ENCODE peak calls at places on chromosomes 12 and 14, in five cellular contexts. U is colonic mucosa, L is heart right ventricle, N is HFFc6, G is tibial nerve. R is an unnamed sample.

GRCh38 chr14:100547633-100548294 is 39.5 kb downstream of the BEGAIN start:
- DNase-seq in U (peak; percentile 88), L (peak; percentile 54), N (peak; percentile 30), G (no peak), R (peak; percentile 66)

GRCh38 chr12:100795193-100796179 is 910 bp downstream of the ANO4 start:
- DNase-seq in U (no peak), L (no peak), N (no peak), G (no peak), R (no peak)

GRCh38 chr12:64678248-64678647 is 68.0 kb downstream of the RASSF3 start:
- DNase-seq in U (no peak), L (no peak), N (no peak), G (no peak), R (no peak)

GRCh38 chr12:122499991-122500684 is 594 bp downstream of the ZCCHC8 start:
- DNase-seq in U (peak; percentile 57), L (peak; percentile 55), N (peak; percentile 48), G (no peak), R (peak; percentile 70)

GRCh38 chr14:94707494-94707893 is 62.4 kb downstream of the GSC start:
- DNase-seq in U (no peak), L (no peak), N (no peak), G (no peak), R (no peak)

GRCh38 chr14:81594012-81594411 is 60.4 kb upstream of the SEL1L start:
- DNase-seq in U (no peak), L (peak; percentile 21), N (no peak), G (peak; percentile 30), R (no peak)

GRCh38 chr14:24806061-24806678 is 172.2 kb upstream of the GZMB start:
- DNase-seq in U (peak; percentile 91), L (peak; percentile 70), N (peak; percentile 33), G (peak; percentile 38), R (no peak)

GRCh38 chr14:96138241-96138640 is 66.4 kb upstream of the BDKRB2 start:
- DNase-seq in U (no peak), L (no peak), N (no peak), G (no peak), R (no peak)

GRCh38 chr14:60537663-60538062 is 28.7 kb downstream of the SIX6 start:
- DNase-seq in U (no peak), L (no peak), N (no peak), G (no peak), R (no peak)

GRCh38 chr14:96979611-96980074 is 182.5 kb downstream of the VRK1 start:
- DNase-seq in U (no peak), L (no peak), N (no peak), G (no peak), R (no peak)

GRCh38 chr12:5428332-5429221 is 3.3 kb upstream of the NTF3 start:
- DNase-seq in U (no peak), L (no peak), N (peak; percentile 41), G (no peak), R (no peak)

GRCh38 chr14:92969470-92970232 is 46.7 kb downstream of the CHGA start:
- DNase-seq in U (no peak), L (no peak), N (no peak), G (no peak), R (no peak)

GRCh38 chr14:94614802-94615201 is 2.6 kb downstream of the SERPINA3 start:
- DNase-seq in U (no peak), L (no peak), N (no peak), G (no peak), R (no peak)

GRCh38 chr12:108313609-108314331 is 25.3 kb downstream of the CMKLR1 start:
- DNase-seq in U (no peak), L (peak; percentile 40), N (no peak), G (no peak), R (no peak)

GRCh38 chr14:52700701-52701172 is 5.4 kb upstream of the ERO1A start:
- DNase-seq in U (no peak), L (no peak), N (no peak), G (no peak), R (no peak)

GRCh38 chr12:108616941-108617858 is 16.5 kb downstream of the SELPLG start:
- DNase-seq in U (no peak), L (no peak), N (no peak), G (no peak), R (no peak)

GRCh38 chr14:89678715-89679220 is 261.7 kb upstream of the FOXN3 start:
- DNase-seq in U (no peak), L (no peak), N (no peak), G (no peak), R (no peak)

GRCh38 chr14:39264558-39264957 is 30.8 kb downstream of the MIA2 start:
- DNase-seq in U (no peak), L (no peak), N (no peak), G (no peak), R (no peak)

GRCh38 chr12:43114316-43114715 is 437.7 kb downstream of the ADAMTS20 start:
- DNase-seq in U (no peak), L (no peak), N (no peak), G (no peak), R (no peak)

GRCh38 chr12:121668750-121669524 is 517 bp downstream of the MORN3 start:
- DNase-seq in U (no peak), L (peak; percentile 30), N (no peak), G (no peak), R (no peak)

GRCh38 chr12:122133192-122133950 is 40.6 kb downstream of the IL31 start:
- DNase-seq in U (no peak), L (peak; percentile 18), N (no peak), G (no peak), R (no peak)

GRCh38 chr14:88202296-88202695 is 120.8 kb downstream of the KCNK10 start:
- DNase-seq in U (peak; percentile 34), L (no peak), N (no peak), G (no peak), R (no peak)

GRCh38 chr14:103220134-103220981 is 97.1 kb downstream of the TNFAIP2 start:
- DNase-seq in U (no peak), L (no peak), N (no peak), G (no peak), R (no peak)

GRCh38 chr14:98984719-98985041 is 287.3 kb downstream of the BCL11B start:
- DNase-seq in U (peak; percentile 25), L (no peak), N (no peak), G (no peak), R (no peak)

GRCh38 chr12:9064815-9065606 is 50.7 kb downstream of the A2M start:
- DNase-seq in U (peak; percentile 85), L (peak; percentile 75), N (no peak), G (peak; percentile 52), R (peak; percentile 73)

GRCh38 chr14:68404652-68405183 is 388.1 kb downstream of the ZFP36L1 start:
- DNase-seq in U (no peak), L (no peak), N (no peak), G (no peak), R (no peak)

GRCh38 chr12:78470354-78471195 is 394.0 kb upstream of the SYT1 start:
- DNase-seq in U (peak; percentile 34), L (no peak), N (peak; percentile 46), G (no peak), R (no peak)

GRCh38 chr14:69695664-69696527 is 71.0 kb upstream of the SRSF5 start:
- DNase-seq in U (peak; percentile 76), L (no peak), N (peak; percentile 9), G (no peak), R (no peak)

GRCh38 chr14:39107624-39108023 is 4.6 kb upstream of the SEC23A start:
- DNase-seq in U (no peak), L (no peak), N (peak; percentile 35), G (no peak), R (no peak)

GRCh38 chr12:42760550-42760949 is 171.0 kb upstream of the PRICKLE1 start:
- DNase-seq in U (no peak), L (no peak), N (no peak), G (no peak), R (no peak)

GRCh38 chr14:56487090-56487667 is 92.4 kb upstream of the TMEM260 start:
- DNase-seq in U (no peak), L (no peak), N (peak; percentile 32), G (no peak), R (no peak)

GRCh38 chr14:86798330-86798729 is 1194.7 kb downstream of the GALC start:
- DNase-seq in U (no peak), L (no peak), N (no peak), G (no peak), R (no peak)

GRCh38 chr14:55701638-55702037 is 121.6 kb downstream of the KTN1 start:
- DNase-seq in U (no peak), L (no peak), N (peak; percentile 47), G (no peak), R (no peak)

GRCh38 chr12:70849265-70849960 is 71.1 kb downstream of the PTPRR start:
- DNase-seq in U (no peak), L (no peak), N (no peak), G (no peak), R (no peak)

GRCh38 chr12:68416826-68417225 is 84.7 kb upstream of the MDM1 start:
- DNase-seq in U (no peak), L (no peak), N (peak; percentile 53), G (no peak), R (no peak)

GRCh38 chr12:81644503-81644902 is 114.6 kb downstream of the PPFIA2 start:
- DNase-seq in U (no peak), L (no peak), N (peak; percentile 10), G (no peak), R (no peak)
- TF ChIP-seq CTCF in U (peak; percentile 40), L (peak; percentile 59), N (peak; percentile 63), G (peak; percentile 55), R (no peak)

GRCh38 chr12:120254809-120255208 is 10.7 kb downstream of the PXN start:
- DNase-seq in U (no peak), L (no peak), N (no peak), G (no peak), R (no peak)
- TF ChIP-seq CTCF in U (no peak), L (peak; percentile 24), N (no peak), G (no peak), R (no peak)

GRCh38 chr12:51521554-51522276 is 69.3 kb upstream of the SCN8A start:
- DNase-seq in U (no peak), L (no peak), N (no peak), G (no peak), R (no peak)
- TF ChIP-seq CTCF in U (no peak), L (no peak), N (peak; percentile 63), G (no peak), R (no peak)

GRCh38 chr14:74459981-74460380 is 33.1 kb downstream of the NPC2 start:
- DNase-seq in U (no peak), L (no peak), N (no peak), G (no peak), R (no peak)
- TF ChIP-seq CTCF in U (no peak), L (no peak), N (no peak), G (no peak), R (no peak)

DNA sequence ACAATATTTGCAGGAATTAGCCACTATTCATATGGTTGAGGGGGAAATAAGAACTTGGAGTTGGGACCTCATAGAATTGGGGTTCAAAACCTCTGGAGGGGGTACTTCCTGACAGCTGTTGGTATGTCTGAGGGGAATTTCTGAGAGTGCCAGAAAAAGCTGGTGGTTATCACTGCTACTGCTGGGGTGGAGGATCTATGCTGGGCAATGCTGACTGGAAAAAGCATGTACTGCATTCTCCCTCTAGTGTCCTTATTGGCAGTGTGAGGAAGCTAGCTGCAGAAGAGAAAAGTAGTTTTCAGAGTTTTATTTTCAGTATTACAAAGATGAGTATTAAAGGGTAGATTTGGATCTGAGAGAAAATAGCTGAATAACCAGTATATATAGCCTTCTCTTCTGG is 88.8 kb downstream of the FUT8 start:
- DNase-seq in U (no peak), L (no peak), N (no peak), G (no peak), R (no peak)
- TF ChIP-seq CTCF in U (no peak), L (no peak), N (peak; percentile 30), G (no peak), R (no peak)